ENCODE peak calls at places on chromosomes 6 and 20, in eight cellular contexts. R is right atrium auricular region, B is heart left ventricle, T is thyroid gland, W is SJSA1, X is breast epithelium, I is tibial nerve, F is OCI-LY7. Z is an unnamed sample. For H3K4me1, the result is how much of the 10 kb centered on the place peaks cover.

GRCh38 chr6:73680289-73680688 is 15.7 kb upstream of the CD109 start:
- DNase-seq in R (no peak), B (no peak), T (no peak), W (no peak), X (no peak), I (no peak), F (no peak), Z (no peak)

GRCh38 chr6:38673397-38674165 is 29.4 kb downstream of the GLO1 start:
- DNase-seq in R (no peak), B (no peak), T (no peak), W (no peak), X (no peak), I (no peak), F (no peak), Z (peak)

GRCh38 chr6:105759946-105760345 is 326.2 kb upstream of the PRDM1 start:
- DNase-seq in R (no peak), B (no peak), T (no peak), W (peak), X (no peak), I (no peak), F (no peak), Z (no peak)

GRCh38 chr6:36734486-36735060 is 36.9 kb downstream of the RAB44 start:
- DNase-seq in R (no peak), B (no peak), T (no peak), W (no peak), X (no peak), I (no peak), F (no peak), Z (no peak)

GRCh38 chr6:125312478-125312877 is 10.7 kb upstream of the HDDC2 start:
- DNase-seq in R (no peak), B (no peak), T (no peak), W (no peak), X (no peak), I (no peak), F (no peak), Z (no peak)

GRCh38 chr6:38671885-38672467 is 31.0 kb downstream of the GLO1 start:
- DNase-seq in R (no peak), B (no peak), T (peak), W (no peak), X (no peak), I (peak), F (peak), Z (peak)

GRCh38 chr6:37565267-37566208 is 65.8 kb upstream of the CCDC167 start:
- DNase-seq in R (no peak), B (no peak), T (no peak), W (no peak), X (no peak), I (no peak), F (no peak), Z (no peak)

GRCh38 chr6:39228111-39228971 is 934 bp downstream of the KCNK5 start:
- DNase-seq in R (no peak), B (no peak), T (no peak), W (no peak), X (no peak), I (no peak), F (no peak), Z (peak)

GRCh38 chr20:11260611-11261010 is 586.8 kb upstream of the JAG1 start:
- DNase-seq in R (no peak), B (no peak), T (no peak), W (no peak), X (no peak), I (no peak), F (no peak), Z (no peak)

GRCh38 chr6:100175814-100176275 is 181.8 kb upstream of the MCHR2 start:
- DNase-seq in R (no peak), B (no peak), T (no peak), W (peak), X (no peak), I (peak), F (no peak), Z (no peak)

GRCh38 chr6:25056130-25056529 is 120.4 kb upstream of the RIPOR2 start:
- DNase-seq in R (no peak), B (no peak), T (no peak), W (no peak), X (no peak), I (no peak), F (peak), Z (peak)

GRCh38 chr6:106180208-106180607 is 94.1 kb downstream of the PRDM1 start:
- DNase-seq in R (no peak), B (no peak), T (no peak), W (no peak), X (no peak), I (no peak), F (no peak), Z (peak)

GRCh38 chr6:52390361-52390727 is 28.4 kb downstream of the PAQR8 start:
- DNase-seq in R (no peak), B (no peak), T (no peak), W (no peak), X (no peak), I (no peak), F (peak), Z (peak)

GRCh38 chr20:33990075-33990474 is 3.6 kb upstream of the RALY start:
- DNase-seq in R (no peak), B (no peak), T (no peak), W (no peak), X (no peak), I (no peak), F (no peak), Z (no peak)

GRCh38 chr6:133741375-133741861 is 147.5 kb upstream of the TCF21 start:
- DNase-seq in R (no peak), B (no peak), T (no peak), W (peak), X (no peak), I (peak), F (no peak), Z (no peak)

GRCh38 chr6:44285552-44286284 is 15.5 kb downstream of the TMEM151B start:
- DNase-seq in R (no peak), B (no peak), T (no peak), W (no peak), X (no peak), I (no peak), F (no peak), Z (no peak)

GRCh38 chr20:10919549-10920140 is 245.8 kb upstream of the JAG1 start:
- DNase-seq in R (no peak), B (no peak), T (no peak), W (peak), X (no peak), I (no peak), F (no peak), Z (no peak)

GRCh38 chr6:139133733-139134360 is 1.0 kb upstream of the HECA start:
- DNase-seq in R (no peak), B (no peak), T (no peak), W (no peak), X (no peak), I (no peak), F (no peak), Z (no peak)

DNA sequence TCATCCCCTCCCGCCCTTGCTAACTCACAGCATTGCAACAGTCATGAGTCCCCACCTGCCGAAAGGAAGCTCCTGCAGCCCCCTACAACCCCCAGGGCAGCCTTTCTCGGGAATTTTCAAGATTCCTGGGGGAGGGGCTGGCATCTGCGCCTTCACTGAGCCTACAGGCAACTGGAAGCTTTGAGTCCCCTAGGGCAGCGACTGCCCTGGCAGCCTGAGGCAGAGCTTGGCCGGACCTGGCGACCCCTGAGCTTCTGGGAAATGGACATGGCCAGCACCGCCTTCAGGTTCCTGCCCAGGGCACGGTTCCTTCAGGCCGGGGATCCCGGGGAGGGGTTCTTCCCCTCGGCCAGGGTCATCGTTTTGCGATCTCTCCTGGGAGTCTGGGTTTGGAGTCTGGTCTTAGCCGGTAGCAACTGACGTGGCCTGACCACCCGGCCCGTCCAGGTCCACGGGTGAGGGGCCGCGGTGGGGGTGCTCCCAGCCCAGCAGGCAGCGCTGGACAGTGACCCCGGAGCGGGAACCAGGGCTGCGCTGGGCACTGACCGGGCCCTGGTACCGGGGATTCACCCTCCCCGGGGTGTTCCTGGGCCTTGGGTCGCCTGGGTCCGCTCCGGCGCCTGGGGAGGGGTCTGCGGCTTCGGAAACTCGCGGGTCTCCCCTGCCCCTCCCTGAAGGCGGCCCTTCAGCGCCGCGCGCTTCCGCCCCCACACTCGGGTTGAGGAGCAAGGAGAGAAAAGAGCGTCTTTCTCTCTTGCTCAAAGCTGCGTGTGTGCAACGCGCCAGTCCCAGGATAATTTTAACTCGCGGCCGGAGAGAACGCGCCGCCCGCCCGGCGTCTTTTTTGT is 595 bp upstream of the COL9A3 start:
- DNase-seq in R (no peak), B (no peak), T (no peak), W (no peak), X (no peak), I (no peak), F (no peak), Z (no peak)
- H3K4me3 ChIP-seq in R (peak), B (peak), T (peak), W (no peak), X (peak), I (peak), F (no peak), Z (no peak)

GRCh38 chr6:33424855-33425667 is 5.2 kb downstream of the SYNGAP1 start:
- DNase-seq in R (no peak), B (no peak), T (peak), W (no peak), X (no peak), I (no peak), F (no peak), Z (no peak)

GRCh38 chr6:33425668-33426577 is 6.1 kb downstream of the SYNGAP1 start:
- DNase-seq in R (peak), B (peak), T (peak), W (peak), X (peak), I (peak), F (peak), Z (peak)

GRCh38 chr6:33427585-33428218 is 7.8 kb downstream of the SYNGAP1 start:
- DNase-seq in R (no peak), B (peak), T (peak), W (no peak), X (no peak), I (no peak), F (peak), Z (peak)

GRCh38 chr6:33428219-33428890 is 8.5 kb downstream of the SYNGAP1 start:
- DNase-seq in R (no peak), B (no peak), T (peak), W (no peak), X (no peak), I (no peak), F (peak), Z (peak)

GRCh38 chr6:33426590-33427563 is 7.0 kb downstream of the SYNGAP1 start:
- DNase-seq in R (no peak), B (no peak), T (no peak), W (no peak), X (no peak), I (no peak), F (peak), Z (peak)
- H3K4me1 ChIP-seq in R (under half), B (under half), T (under half), W (under half), X (under half), I (half or more), F (half or more), Z (half or more)

DNA sequence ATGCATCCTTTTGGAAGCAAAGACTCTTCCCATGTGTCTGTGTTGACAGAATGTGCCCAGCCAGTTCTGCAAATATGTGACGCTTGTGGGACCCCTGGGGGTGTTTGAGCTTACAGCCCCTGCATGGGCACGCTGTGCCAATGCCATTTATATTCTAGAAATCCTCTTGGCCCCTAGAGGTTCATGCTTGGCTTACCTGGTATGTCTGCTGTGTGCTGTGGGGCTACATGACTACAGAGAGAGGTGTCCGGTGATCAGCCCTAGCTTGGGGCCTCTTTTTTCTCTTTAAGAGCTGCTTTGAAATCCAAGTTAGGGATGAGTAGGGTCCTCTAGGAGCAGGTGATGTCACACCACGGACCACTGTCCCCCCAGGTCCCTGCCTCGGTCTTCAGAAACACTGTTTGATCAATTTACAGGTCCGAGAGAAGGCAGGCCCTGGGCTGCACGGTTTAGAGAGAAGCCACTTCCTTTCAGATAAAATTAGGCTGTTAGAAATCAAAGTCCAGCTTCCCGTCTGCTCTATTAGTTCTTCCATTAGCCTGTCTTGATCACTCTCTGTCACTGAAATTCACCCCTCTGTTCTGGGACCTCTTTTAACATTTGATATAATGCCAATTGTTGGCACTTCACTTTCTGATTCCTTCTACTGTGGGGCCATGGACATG is 26.5 kb downstream of the BCAS4 start:
- DNase-seq in R (no peak), B (no peak), T (no peak), W (no peak), X (no peak), I (no peak), F (peak), Z (no peak)
- H3K4me3 ChIP-seq in R (no peak), B (no peak), T (no peak), W (no peak), X (no peak), I (no peak), F (peak), Z (no peak)

GRCh38 chr20:41003143-41003932 is 25.3 kb upstream of the TOP1 start:
- DNase-seq in R (peak), B (peak), T (peak), W (peak), X (peak), I (peak), F (no peak), Z (peak)

GRCh38 chr20:41006936-41007871 is 21.4 kb upstream of the TOP1 start:
- DNase-seq in R (no peak), B (no peak), T (no peak), W (no peak), X (no peak), I (no peak), F (no peak), Z (no peak)

GRCh38 chr20:41005361-41005729 is 23.3 kb upstream of the TOP1 start:
- DNase-seq in R (peak), B (peak), T (peak), W (peak), X (peak), I (peak), F (no peak), Z (no peak)

GRCh38 chr20:41004561-41005360 is 23.9 kb upstream of the TOP1 start:
- DNase-seq in R (no peak), B (no peak), T (no peak), W (no peak), X (no peak), I (no peak), F (peak), Z (no peak)

DNA sequence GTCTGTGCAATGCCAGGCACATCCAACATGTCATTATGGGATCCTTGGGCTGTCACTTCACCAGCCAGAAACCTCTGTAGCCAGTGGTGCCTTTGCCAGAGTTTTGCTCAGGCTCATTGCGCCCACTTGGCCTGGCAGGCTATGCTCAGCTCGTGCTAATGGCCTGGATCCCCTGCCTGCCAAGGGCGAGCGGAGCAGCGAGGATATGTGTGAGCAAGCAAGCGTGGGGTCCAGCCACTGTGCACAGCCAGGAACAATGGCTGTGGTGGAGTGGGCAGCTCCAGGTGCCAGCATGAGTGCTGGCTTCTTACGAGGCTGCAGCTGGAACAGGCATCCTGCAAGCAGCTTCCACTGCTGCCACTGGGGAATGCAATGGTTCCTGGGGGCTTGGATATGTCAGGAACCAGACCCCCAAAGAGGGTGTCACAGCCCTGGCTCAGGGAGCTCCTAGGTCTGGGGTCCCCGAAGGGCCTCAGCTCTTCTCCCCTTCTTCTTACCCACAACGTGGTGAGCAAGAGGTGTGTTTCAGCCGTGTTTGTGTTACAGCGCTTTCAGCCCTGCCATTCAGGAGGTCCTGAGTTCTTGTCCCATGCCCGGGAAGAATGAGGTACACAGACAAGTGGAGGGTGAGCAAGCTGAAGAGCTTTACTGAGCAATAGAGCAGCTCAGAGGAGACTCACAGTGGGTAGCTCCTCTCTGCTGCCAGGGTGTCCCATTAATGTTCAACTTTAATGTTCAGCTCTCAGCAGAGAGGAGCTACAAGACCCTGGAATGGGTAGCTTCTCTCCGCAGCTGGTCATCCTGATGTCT is 22.3 kb upstream of the TOP1 start:
- DNase-seq in R (no peak), B (no peak), T (no peak), W (no peak), X (no peak), I (no peak), F (peak), Z (no peak)
- H3K4me1 ChIP-seq in R (under half), B (under half), T (under half), W (half or more), X (under half), I (under half), F (half or more), Z (under half)

DNA sequence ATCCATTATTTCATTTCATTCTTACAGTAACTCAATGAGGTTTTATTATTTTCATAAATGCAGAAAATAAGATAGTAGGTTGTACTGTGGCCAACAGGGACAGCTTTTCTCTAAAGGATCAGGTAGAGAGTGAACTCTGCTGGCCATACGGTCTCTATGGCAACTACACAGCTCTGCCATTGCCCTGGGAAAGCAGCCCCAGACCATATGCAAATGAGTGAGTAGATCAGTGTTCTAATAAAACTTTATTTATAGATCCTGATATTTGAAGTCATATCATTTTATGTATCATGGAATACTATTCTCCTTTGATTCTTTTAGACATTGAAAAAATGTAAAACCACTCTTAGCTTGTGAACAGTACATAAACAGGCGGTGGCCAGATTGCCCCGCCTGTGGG is 192.5 kb upstream of the RREB1 start:
- DNase-seq in R (no peak), B (no peak), T (no peak), W (no peak), X (no peak), I (no peak), F (no peak), Z (no peak)
- H3K4me3 ChIP-seq in R (peak), B (peak), T (no peak), W (no peak), X (peak), I (no peak), F (no peak), Z (no peak)